ENCODE peak calls at places on chromosomes 5 and 9, in eight cellular contexts. X, A, Y, T, W, C, J and I are unnamed samples.

GRCh38 chr5:124901081-124901480 is 154.6 kb upstream of the ZNF608 start:
- DNase-seq in X (no peak), A (peak; percentile 17), Y (no peak), T (no peak), W (no peak), C (no peak), J (no peak), I (no peak)

GRCh38 chr9:114209151-114209550 is 53.8 kb downstream of the COL27A1 start:
- DNase-seq in X (no peak), A (no peak), Y (no peak), T (no peak), W (no peak), C (no peak), J (no peak), I (no peak)

GRCh38 chr5:43401827-43402226 is 10.4 kb downstream of the CCL28 start:
- DNase-seq in X (peak; percentile 23), A (peak; percentile 13), Y (peak; percentile 72), T (peak; percentile 70), W (peak; percentile 15), C (no peak), J (peak; percentile 4), I (no peak)

GRCh38 chr5:124056326-124057160 is 544.6 kb downstream of the CSNK1G3 start:
- DNase-seq in X (peak; percentile 27), A (no peak), Y (no peak), T (no peak), W (peak; percentile 71), C (no peak), J (peak; percentile 48), I (no peak)

GRCh38 chr5:65186646-65187227 is 295.0 kb downstream of the ADAMTS6 start:
- DNase-seq in X (no peak), A (no peak), Y (no peak), T (no peak), W (no peak), C (no peak), J (no peak), I (no peak)

GRCh38 chr9:136095028-136095494 is at the start of gene NACC2:
- DNase-seq in X (peak; percentile 65), A (peak; percentile 52), Y (no peak), T (peak; percentile 83), W (no peak), C (peak; percentile 85), J (no peak), I (peak; percentile 70)

GRCh38 chr9:127589955-127590370 is 22.1 kb upstream of the STXBP1 start:
- DNase-seq in X (peak; percentile 87), A (peak; percentile 77), Y (peak; percentile 70), T (peak; percentile 85), W (peak; percentile 47), C (no peak), J (peak; percentile 56), I (peak; percentile 76)

GRCh38 chr5:140011297-140011802 is 31.7 kb downstream of the NRG2 start:
- DNase-seq in X (no peak), A (peak; percentile 1), Y (peak; percentile 34), T (no peak), W (peak; percentile 92), C (no peak), J (no peak), I (no peak)

GRCh38 chr5:6831678-6832077 is 118.4 kb downstream of the TENT4A start:
- DNase-seq in X (no peak), A (no peak), Y (no peak), T (no peak), W (no peak), C (no peak), J (no peak), I (no peak)

GRCh38 chr5:149228610-149229297 is 42.9 kb upstream of the AFAP1L1 start:
- DNase-seq in X (peak; percentile 91), A (peak; percentile 92), Y (peak; percentile 79), T (peak; percentile 71), W (no peak), C (no peak), J (no peak), I (no peak)

GRCh38 chr5:168165221-168165965 is 126.1 kb upstream of the WWC1 start:
- DNase-seq in X (no peak), A (no peak), Y (no peak), T (peak; percentile 75), W (no peak), C (no peak), J (no peak), I (no peak)

GRCh38 chr9:124137944-124138335 is 119.8 kb upstream of the NEK6 start:
- DNase-seq in X (no peak), A (no peak), Y (no peak), T (no peak), W (peak; percentile 35), C (no peak), J (no peak), I (no peak)

GRCh38 chr5:24621809-24622208 is 23.0 kb downstream of the CDH10 start:
- DNase-seq in X (peak; percentile 12), A (no peak), Y (no peak), T (no peak), W (no peak), C (no peak), J (no peak), I (no peak)

GRCh38 chr9:113692264-113692663 is 183.8 kb upstream of the ZNF618 start:
- DNase-seq in X (no peak), A (no peak), Y (no peak), T (no peak), W (no peak), C (no peak), J (no peak), I (no peak)

GRCh38 chr5:27568811-27569210 is 530.4 kb upstream of the CDH9 start:
- DNase-seq in X (peak; percentile 7), A (no peak), Y (no peak), T (no peak), W (no peak), C (no peak), J (no peak), I (no peak)

GRCh38 chr5:128099944-128100343 is 16.4 kb downstream of the SLC12A2 start:
- DNase-seq in X (no peak), A (peak; percentile 54), Y (no peak), T (no peak), W (no peak), C (no peak), J (no peak), I (no peak)

GRCh38 chr5:128097781-128098180 is 14.2 kb downstream of the SLC12A2 start:
- DNase-seq in X (no peak), A (no peak), Y (no peak), T (no peak), W (no peak), C (no peak), J (peak; percentile 23), I (no peak)

GRCh38 chr5:128101676-128102075 is 18.1 kb downstream of the SLC12A2 start:
- DNase-seq in X (peak; percentile 27), A (no peak), Y (no peak), T (no peak), W (no peak), C (no peak), J (no peak), I (no peak)

GRCh38 chr5:128097224-128097623 is 13.7 kb downstream of the SLC12A2 start:
- DNase-seq in X (no peak), A (no peak), Y (no peak), T (no peak), W (no peak), C (no peak), J (no peak), I (no peak)

DNA sequence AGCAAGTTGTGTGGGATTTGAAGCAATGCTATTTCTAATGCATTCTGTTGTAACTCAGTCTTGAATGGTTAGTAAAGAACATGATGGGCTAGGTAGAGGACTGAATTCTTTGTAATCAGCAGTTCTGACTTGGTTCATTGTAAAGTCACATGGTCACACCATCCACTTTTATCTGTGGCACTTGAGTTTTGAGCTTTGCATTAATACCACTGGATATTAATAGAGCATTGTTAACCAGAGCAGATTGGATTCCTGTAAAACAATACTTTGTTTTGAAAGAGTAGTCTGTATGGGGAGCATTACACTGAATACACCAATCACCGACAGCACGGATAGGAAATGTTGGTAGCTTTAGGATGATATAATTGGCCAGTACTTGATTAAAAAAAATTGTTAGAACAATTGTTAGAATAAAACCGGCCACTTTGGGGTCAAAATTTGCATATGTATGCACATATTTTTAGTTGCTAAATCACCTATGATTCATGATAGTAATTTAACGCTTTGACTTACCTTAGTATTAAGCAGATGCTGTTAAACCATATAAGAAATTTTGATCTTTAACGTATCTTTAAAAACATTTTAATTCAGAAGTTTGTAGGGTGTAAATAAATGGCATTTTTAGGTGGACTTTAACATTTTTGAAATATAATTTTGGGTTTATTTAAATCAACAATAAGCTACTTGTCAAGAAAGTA is 17.4 kb downstream of the SLC12A2 start:
- DNase-seq in X (no peak), A (no peak), Y (no peak), T (no peak), W (no peak), C (no peak), J (no peak), I (no peak)
- H3K4me3 ChIP-seq in X (no peak overlapping the region), A (no peak overlapping the region), Y (no peak overlapping the region), T (no peak overlapping the region), W (no peak overlapping the region), C (no peak overlapping the region), J (no peak overlapping the region), I (no peak overlapping the region)

DNA sequence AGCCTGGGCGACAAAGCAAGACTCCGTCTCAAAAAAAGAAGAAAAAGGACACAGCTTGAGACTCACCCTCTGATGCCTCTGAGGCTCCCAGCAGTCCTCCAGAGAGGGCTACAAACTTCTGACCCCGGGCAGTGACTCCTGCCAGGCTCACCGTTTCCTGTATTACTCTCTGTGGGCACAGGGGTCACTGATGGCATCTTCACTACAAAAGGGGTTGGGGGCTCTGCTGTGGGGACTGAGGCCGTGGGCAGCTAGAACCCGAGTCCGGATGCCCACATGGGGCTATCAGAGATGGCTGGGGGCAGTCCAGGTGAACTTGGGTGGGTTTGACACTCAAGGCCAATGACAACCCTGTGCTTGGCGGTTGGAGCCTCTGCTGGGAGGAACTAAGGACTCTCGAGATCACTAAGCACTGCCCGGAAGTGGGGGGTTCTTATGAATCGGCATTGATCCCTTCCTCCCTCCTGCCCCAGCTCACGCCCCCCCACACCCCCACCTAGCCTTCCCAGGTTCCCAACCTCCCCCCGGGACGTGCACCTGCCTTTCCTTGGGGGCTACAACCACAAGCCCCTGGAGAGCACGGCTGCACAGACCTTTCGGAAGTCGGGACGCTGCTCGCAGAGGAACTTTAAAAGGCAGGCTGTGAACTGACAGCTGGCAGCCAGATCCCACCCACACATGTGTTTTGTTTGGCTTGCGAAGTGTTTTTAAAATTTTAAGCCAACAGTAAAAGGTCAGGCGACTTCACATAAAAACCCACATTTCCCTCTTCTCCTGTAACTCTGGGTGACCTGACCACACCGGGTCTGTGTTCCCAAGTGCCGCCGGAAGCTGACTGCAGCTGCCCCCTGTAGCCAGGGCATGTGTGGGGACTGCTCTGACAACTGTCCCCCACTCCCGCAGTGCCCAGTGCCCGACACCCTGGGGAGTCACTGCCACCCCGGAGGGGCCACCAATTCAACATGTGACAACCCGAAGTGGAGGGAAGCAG is 5.0 kb upstream of the RALGDS start:
- DNase-seq in X (peak; percentile 73), A (peak; percentile 60), Y (no peak), T (no peak), W (peak; percentile 88), C (peak; percentile 65), J (no peak), I (peak; percentile 64)
- H3K4me3 ChIP-seq in X (no peak overlapping the region), A (no peak overlapping the region), Y (no peak overlapping the region), T (no peak overlapping the region), W (peak overlapping the region; percentile 45), C (no peak overlapping the region), J (no peak overlapping the region), I (peak overlapping the region; percentile 17)

GRCh38 chr5:161663431-161663830 is 22.1 kb upstream of the GABRA6 start:
- DNase-seq in X (no peak), A (no peak), Y (no peak), T (no peak), W (no peak), C (no peak), J (no peak), I (no peak)
- H3K4me3 ChIP-seq in X (no peak overlapping the region), A (no peak overlapping the region), Y (no peak overlapping the region), T (no peak overlapping the region), W (no peak overlapping the region), C (no peak overlapping the region), J (no peak overlapping the region), I (no peak overlapping the region)

GRCh38 chr9:91818226-91818587 is 131.8 kb downstream of the ROR2 start:
- DNase-seq in X (no peak), A (no peak), Y (no peak), T (no peak), W (no peak), C (no peak), J (no peak), I (peak; percentile 23)
- H3K4me3 ChIP-seq in X (no peak overlapping the region), A (no peak overlapping the region), Y (no peak overlapping the region), T (no peak overlapping the region), W (no peak overlapping the region), C (no peak overlapping the region), J (no peak overlapping the region), I (no peak overlapping the region)